ENCODE peak calls at places on chromosomes 7 and 10, in six cellular contexts. N, L, J, D, M and Z are unnamed samples.
A peak's percentile ranks its signal among the peaks of the same experiment; 100 is the strongest.

GRCh38 chr10:32000937-32001336 is 55.3 kb downstream of the KIF5B start:
- DNase-seq in N (no peak), L (no peak), J (no peak), D (no peak), M (no peak), Z (no peak)

GRCh38 chr7:80151274-80151665 is 16.6 kb downstream of the GNAI1 start:
- DNase-seq in N (no peak), L (no peak), J (no peak), D (no peak), M (no peak), Z (no peak)

GRCh38 chr7:127792528-127793342 is 140.7 kb downstream of the SND1 start:
- DNase-seq in N (no peak), L (peak; percentile 44), J (no peak), D (peak; percentile 41), M (peak; percentile 60), Z (peak; percentile 12)

GRCh38 chr10:50622497-50623298 is 1.1 kb downstream of the SGMS1 start:
- DNase-seq in N (peak; percentile 44), L (no peak), J (peak; percentile 90), D (peak; percentile 61), M (peak; percentile 63), Z (peak; percentile 22)

GRCh38 chr7:50641442-50642405 is 76.5 kb upstream of the DDC start:
- DNase-seq in N (peak; percentile 53), L (no peak), J (no peak), D (no peak), M (no peak), Z (no peak)

GRCh38 chr7:105590793-105591192 is 9.5 kb upstream of the EFCAB10 start:
- DNase-seq in N (no peak), L (no peak), J (no peak), D (no peak), M (no peak), Z (no peak)

GRCh38 chr10:123563994-123564393 is 102.2 kb upstream of the GPR26 start:
- DNase-seq in N (no peak), L (no peak), J (no peak), D (no peak), M (no peak), Z (no peak)

GRCh38 chr7:105268511-105269392 is 120.0 kb downstream of the SRPK2 start:
- DNase-seq in N (peak; percentile 30), L (peak; percentile 36), J (no peak), D (no peak), M (peak; percentile 30), Z (no peak)

GRCh38 chr7:98266840-98267239 is 14.6 kb upstream of the BRI3 start:
- DNase-seq in N (no peak), L (no peak), J (no peak), D (no peak), M (no peak), Z (no peak)

GRCh38 chr10:58094985-58095718 is 172.5 kb downstream of the IPMK start:
- DNase-seq in N (no peak), L (no peak), J (no peak), D (no peak), M (no peak), Z (no peak)

DNA sequence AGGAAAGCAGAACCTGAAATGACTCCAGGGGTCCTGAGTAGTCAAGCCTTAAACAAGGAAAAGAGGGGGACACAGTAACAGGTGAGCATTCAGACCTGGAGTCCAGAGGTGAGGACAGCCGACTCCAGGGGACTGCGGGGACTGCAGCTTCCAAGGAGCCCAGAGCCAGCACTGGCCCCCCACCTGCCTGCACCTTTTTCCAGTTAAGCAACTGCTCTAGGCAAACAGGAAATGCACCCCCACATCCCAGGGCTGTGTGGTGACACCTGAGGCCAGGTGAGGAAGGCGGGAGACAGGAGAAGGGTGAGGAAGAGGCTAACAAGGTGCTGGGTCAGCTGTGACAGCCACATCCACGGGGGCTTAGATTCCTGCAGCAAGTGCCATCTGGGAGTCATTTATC is 20.1 kb upstream of the EN2 start:
- DNase-seq in N (no peak), L (no peak), J (peak; percentile 45), D (no peak), M (no peak), Z (no peak)
- H3K27me3 ChIP-seq in N (no peaks in the 10 kb centered on the region), L (peaks cover 5% of the 10 kb centered on the region), J (peaks cover 62% of the 10 kb centered on the region), D (no peaks in the 10 kb centered on the region), M (no peaks in the 10 kb centered on the region), Z (peaks cover 4% of the 10 kb centered on the region)

DNA sequence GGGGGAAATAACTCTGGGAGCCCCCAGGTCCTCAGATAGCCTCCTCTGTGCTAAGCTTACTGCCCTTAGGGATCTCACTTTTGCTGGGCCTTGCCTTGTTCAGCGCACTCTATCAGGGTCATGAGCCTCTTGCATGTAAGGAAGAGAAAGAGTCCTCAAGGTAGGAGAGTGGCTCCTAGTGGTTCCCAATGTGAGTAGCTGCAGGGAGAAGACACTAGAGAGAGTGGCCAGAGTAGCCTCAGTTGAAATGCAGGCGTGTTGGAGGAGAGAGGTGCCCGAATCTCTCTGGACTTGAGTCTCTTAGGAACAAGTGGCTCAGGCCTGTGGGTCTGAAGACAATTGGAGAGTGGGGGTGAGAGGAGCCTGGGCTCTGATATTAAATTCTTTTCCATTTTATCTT is 94.3 kb upstream of the SORCS3 start:
- DNase-seq in N (no peak), L (no peak), J (no peak), D (no peak), M (no peak), Z (no peak)
- TF ChIP-seq CTCF in N (no peak), L (no peak), J (no peak), D (no peak), M (no peak), Z (no peak)

DNA sequence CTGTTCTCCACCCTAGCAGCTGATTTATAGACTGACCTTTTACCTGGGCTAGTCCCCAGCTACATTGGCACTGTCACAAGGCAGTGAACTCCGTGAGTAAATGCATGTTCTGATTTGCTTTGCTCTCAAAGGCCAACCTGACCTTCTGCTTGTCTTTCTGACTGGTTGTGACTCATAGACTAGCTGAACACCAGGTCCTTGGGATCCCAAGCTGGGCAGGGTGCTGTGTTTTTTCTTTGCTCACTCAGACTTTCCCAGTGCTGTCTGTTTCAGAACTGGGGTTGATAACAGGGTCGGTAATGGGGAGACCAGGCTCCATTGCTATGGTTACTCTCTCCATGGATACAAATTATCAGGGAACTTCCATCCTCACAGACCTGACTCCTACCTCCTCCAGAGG is 35.0 kb downstream of the EVX1 start:
- DNase-seq in N (no peak), L (no peak), J (no peak), D (peak; percentile 77), M (peak; percentile 80), Z (no peak)
- H3K4me1 ChIP-seq in N (no peaks in the 10 kb centered on the region), L (no peaks in the 10 kb centered on the region), J (no peaks in the 10 kb centered on the region), D (no peaks in the 10 kb centered on the region), M (no peaks in the 10 kb centered on the region), Z (no peaks in the 10 kb centered on the region)

GRCh38 chr7:131908719-131909118 is 352.3 kb upstream of the PODXL start:
- DNase-seq in N (no peak), L (no peak), J (no peak), D (no peak), M (no peak), Z (no peak)
- H3K27me3 ChIP-seq in N (no peaks in the 10 kb centered on the region), L (no peaks in the 10 kb centered on the region), J (peaks cover 50% of the 10 kb centered on the region), D (peaks cover 12% of the 10 kb centered on the region), M (no peaks in the 10 kb centered on the region), Z (peaks cover 5% of the 10 kb centered on the region)

GRCh38 chr7:76187246-76187645 is 14.4 kb upstream of the SRRM3 start:
- DNase-seq in N (no peak), L (no peak), J (no peak), D (no peak), M (no peak), Z (no peak)

GRCh38 chr7:76193881-76194280 is 7.8 kb upstream of the SRRM3 start:
- DNase-seq in N (no peak), L (no peak), J (no peak), D (no peak), M (no peak), Z (no peak)

GRCh38 chr7:76193478-76193877 is 8.2 kb upstream of the SRRM3 start:
- DNase-seq in N (no peak), L (no peak), J (no peak), D (no peak), M (no peak), Z (no peak)

GRCh38 chr7:76189276-76189675 is 12.4 kb upstream of the SRRM3 start:
- DNase-seq in N (no peak), L (no peak), J (peak; percentile 64), D (no peak), M (no peak), Z (no peak)

DNA sequence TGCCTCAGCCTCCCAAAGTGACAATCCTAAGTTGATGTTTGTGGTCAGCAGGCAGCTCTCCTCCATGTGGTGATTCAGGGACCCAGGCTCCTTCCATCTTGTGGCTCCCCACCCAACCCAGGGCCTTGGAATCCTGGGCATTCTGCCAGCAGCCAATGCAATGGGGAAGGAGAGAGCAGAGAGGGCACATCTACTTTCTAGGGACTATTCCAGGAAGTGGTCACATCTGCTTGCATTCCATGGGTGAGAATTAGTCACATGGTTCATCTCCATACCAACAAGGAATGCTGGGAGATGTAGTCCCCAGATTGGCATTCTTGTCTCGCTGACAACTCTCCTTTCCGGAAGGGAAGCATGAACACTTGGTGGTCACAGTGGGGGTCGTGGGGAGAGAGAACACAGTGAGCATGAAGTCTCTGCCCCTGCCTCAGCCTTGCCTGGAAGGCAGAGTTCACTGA is 9.9 kb upstream of the SRRM3 start:
- DNase-seq in N (no peak), L (peak; percentile 12), J (no peak), D (no peak), M (peak; percentile 21), Z (no peak)
- TF ChIP-seq CTCF in N (no peak), L (no peak), J (no peak), D (no peak), M (no peak), Z (no peak)